ENCODE peak calls at places on chromosomes 1 and 21, in nine cellular contexts. P is epithelial cell of proximal tubule, M is uterus, K is thoracic aorta, I is stomach, F is cardiac muscle cell, L is AG09309, D is endothelial cell, N is transverse colon. V is an unnamed sample.
A peak's percentile ranks its signal among the peaks of the same experiment; 100 is the strongest.

GRCh38 chr1:64087768-64088167 is 115.7 kb upstream of the UBE2U start:
- DNase-seq in P (no peak), M (no peak), K (no peak), I (no peak), F (no peak), L (peak; percentile 54), D (no peak), N (no peak), V (no peak)

GRCh38 chr1:30697977-30698376 is 25.4 kb downstream of the MATN1 start:
- DNase-seq in P (no peak), M (peak; percentile 43), K (no peak), I (no peak), F (peak; percentile 59), L (peak; percentile 13), D (no peak), N (no peak), V (no peak)

GRCh38 chr1:65963161-65963888 is 170.6 kb downstream of the PDE4B start:
- DNase-seq in P (no peak), M (no peak), K (no peak), I (no peak), F (peak; percentile 6), L (no peak), D (no peak), N (no peak), V (no peak)

GRCh38 chr21:25838809-25839208 is 104.0 kb downstream of the GABPA start:
- DNase-seq in P (no peak), M (no peak), K (no peak), I (no peak), F (no peak), L (no peak), D (no peak), N (no peak), V (no peak)

GRCh38 chr1:12604114-12604874 is 13.7 kb downstream of the DHRS3 start:
- DNase-seq in P (peak; percentile 87), M (peak; percentile 70), K (no peak), I (peak; percentile 70), F (peak; percentile 85), L (peak; percentile 97), D (peak; percentile 42), N (peak; percentile 47), V (peak; percentile 93)

GRCh38 chr1:99527078-99527477 is 118.8 kb upstream of the PALMD start:
- DNase-seq in P (no peak), M (no peak), K (no peak), I (no peak), F (peak; percentile 6), L (no peak), D (no peak), N (no peak), V (no peak)

GRCh38 chr1:178898401-178898800 is 27.5 kb upstream of the ANGPTL1 start:
- DNase-seq in P (no peak), M (no peak), K (no peak), I (no peak), F (no peak), L (no peak), D (no peak), N (no peak), V (no peak)

GRCh38 chr1:2242814-2243725 is 15.0 kb downstream of the SKI start:
- DNase-seq in P (no peak), M (no peak), K (no peak), I (no peak), F (no peak), L (no peak), D (no peak), N (no peak), V (no peak)

GRCh38 chr1:3611170-3612019 is at the start of gene MEGF6:
- DNase-seq in P (no peak), M (peak; percentile 77), K (no peak), I (peak; percentile 73), F (peak; percentile 96), L (no peak), D (peak; percentile 97), N (peak; percentile 66), V (no peak)

GRCh38 chr1:46606255-46606965 is 2.3 kb upstream of the MKNK1 start:
- DNase-seq in P (no peak), M (no peak), K (no peak), I (no peak), F (no peak), L (no peak), D (no peak), N (no peak), V (no peak)

GRCh38 chr1:46605242-46605641 is 1.2 kb upstream of the MKNK1 start:
- DNase-seq in P (no peak), M (no peak), K (no peak), I (no peak), F (no peak), L (no peak), D (no peak), N (no peak), V (no peak)

GRCh38 chr1:46603481-46603857 is 599 bp downstream of the MKNK1 start:
- DNase-seq in P (no peak), M (no peak), K (no peak), I (no peak), F (no peak), L (no peak), D (no peak), N (no peak), V (no peak)

GRCh38 chr1:46601257-46602007 is 2.6 kb downstream of the MKNK1 start:
- DNase-seq in P (no peak), M (no peak), K (no peak), I (no peak), F (no peak), L (no peak), D (no peak), N (no peak), V (no peak)

GRCh38 chr1:46603858-46604549 is at the start of gene MKNK1:
- DNase-seq in P (peak; percentile 35), M (peak; percentile 96), K (peak; percentile 79), I (peak; percentile 99), F (peak; percentile 97), L (peak; percentile 55), D (peak; percentile 98), N (peak; percentile 99), V (peak; percentile 81)
- TF ChIP-seq CTCF in P (peak; percentile 14), M (peak; percentile 32), K (peak; percentile 24), I (no peak), F (peak; percentile 31), L (peak; percentile 26), D (peak; percentile 28), N (no peak), V (peak; percentile 20)

GRCh38 chr21:44453120-44453519 is 2.2 kb upstream of the LRRC3 start:
- DNase-seq in P (no peak), M (no peak), K (no peak), I (no peak), F (no peak), L (no peak), D (no peak), N (no peak), V (no peak)

GRCh38 chr21:44448651-44449131 is 6.6 kb upstream of the LRRC3 start:
- DNase-seq in P (no peak), M (no peak), K (no peak), I (no peak), F (peak; percentile 61), L (no peak), D (peak; percentile 2), N (no peak), V (no peak)

GRCh38 chr21:44450402-44450801 is 4.9 kb upstream of the LRRC3 start:
- DNase-seq in P (no peak), M (no peak), K (no peak), I (no peak), F (no peak), L (no peak), D (no peak), N (no peak), V (no peak)

GRCh38 chr21:44450999-44451398 is 4.3 kb upstream of the LRRC3 start:
- DNase-seq in P (no peak), M (no peak), K (no peak), I (no peak), F (no peak), L (no peak), D (no peak), N (no peak), V (no peak)

GRCh38 chr21:44449473-44450363 is 5.6 kb upstream of the LRRC3 start:
- DNase-seq in P (no peak), M (no peak), K (no peak), I (no peak), F (no peak), L (no peak), D (peak; percentile 2), N (no peak), V (no peak)
- TF ChIP-seq CTCF in P (no peak), M (no peak), K (no peak), I (no peak), F (no peak), L (no peak), D (no peak), N (no peak), V (no peak)

DNA sequence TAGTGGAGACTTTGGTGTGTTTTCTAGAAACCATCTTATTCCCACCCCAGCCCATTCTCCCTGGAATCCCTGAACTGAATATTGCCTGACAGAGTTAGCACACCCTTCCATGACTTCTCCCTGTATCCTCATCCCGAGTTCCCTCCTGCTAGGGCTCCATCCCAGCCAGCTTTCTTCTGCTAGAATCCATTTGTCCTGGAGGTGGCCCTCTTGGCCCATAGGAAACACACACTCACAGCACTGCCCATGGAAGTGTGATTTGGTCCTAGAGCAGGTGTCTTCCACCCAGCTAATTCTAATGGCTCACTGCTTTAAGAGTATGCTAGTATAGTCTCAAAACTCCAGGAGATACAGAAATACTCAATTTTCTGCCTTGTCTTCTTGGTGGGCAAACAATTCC is 4.1 kb downstream of the KRTAP15-1 start:
- DNase-seq in P (no peak), M (no peak), K (no peak), I (no peak), F (peak; percentile 2), L (no peak), D (peak; percentile 40), N (no peak), V (no peak)
- TF ChIP-seq CTCF in P (no peak), M (no peak), K (no peak), I (no peak), F (no peak), L (no peak), D (no peak), N (no peak), V (no peak)

DNA sequence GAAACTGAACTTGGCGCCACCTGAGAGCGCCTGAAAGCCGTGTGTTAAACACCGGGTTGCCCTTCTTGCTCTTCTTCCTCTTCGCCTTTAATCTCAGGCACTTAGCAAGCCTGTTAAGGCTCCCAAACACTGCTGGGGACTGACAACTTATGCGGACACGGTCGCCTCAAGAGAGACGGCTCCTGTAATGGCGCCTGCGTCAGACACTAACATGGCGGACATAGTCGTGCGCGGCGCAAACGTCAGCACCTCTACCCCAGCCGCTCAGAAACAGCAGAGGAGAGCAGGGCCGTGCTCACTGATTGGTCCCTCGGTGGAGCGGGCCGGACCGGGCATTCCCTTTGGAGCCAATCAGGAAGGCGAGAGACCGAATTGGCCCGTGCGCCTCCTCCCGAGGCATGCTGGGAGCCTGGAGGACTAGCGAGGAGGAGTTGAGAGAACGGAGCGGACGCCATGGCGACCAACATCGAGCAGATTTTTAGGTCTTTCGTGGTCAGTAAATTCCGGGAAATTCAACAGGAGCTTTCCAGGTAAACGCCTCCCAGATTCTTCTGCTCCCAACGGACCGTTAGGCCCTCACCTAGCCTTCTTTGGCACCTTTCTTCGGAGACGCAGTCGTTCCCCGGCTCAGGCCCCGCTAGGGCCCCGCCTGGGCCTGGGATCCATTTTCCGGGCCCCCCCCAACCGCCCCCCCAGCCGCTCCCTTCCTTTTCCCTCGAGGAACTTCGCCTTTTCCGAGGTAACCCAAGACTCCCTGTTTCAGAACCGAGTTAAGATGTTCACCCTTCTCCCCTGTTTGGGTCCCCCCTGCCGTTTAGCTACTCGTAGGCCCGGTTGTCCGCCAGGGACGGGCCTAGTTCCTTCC is at the start of gene SON:
- DNase-seq in P (peak; percentile 76), M (peak; percentile 99), K (peak; percentile 94), I (peak; percentile 99), F (peak; percentile 99), L (peak; percentile 96), D (peak; percentile 96), N (peak; percentile 99), V (peak; percentile 98)
- TF ChIP-seq CTCF in P (no peak), M (no peak), K (no peak), I (no peak), F (no peak), L (no peak), D (no peak), N (no peak), V (no peak)